ENCODE peak calls at places on chromosomes 12 and 14, in five cellular contexts. S is HepG2, I is GM23338, T is Panc1, X is breast epithelium. K is an unnamed sample.
A peak's percentile ranks its signal among the peaks of the same experiment; 100 is the strongest.

GRCh38 chr14:72663076-72663487 is 230.8 kb downstream of the DPF3 start:
- DNase-seq in S (no peak), I (no peak), T (no peak), X (no peak), K (no peak)

GRCh38 chr14:29503903-29504302 is 423.7 kb downstream of the PRKD1 start:
- DNase-seq in S (no peak), I (no peak), T (no peak), X (no peak), K (no peak)

GRCh38 chr12:63151061-63151897 is at the start of gene AVPR1A:
- DNase-seq in S (no peak), I (peak; percentile 48), T (no peak), X (no peak), K (no peak)

GRCh38 chr12:84637926-84638325 is 274.7 kb downstream of the SLC6A15 start:
- DNase-seq in S (no peak), I (peak; percentile 51), T (no peak), X (no peak), K (no peak)

GRCh38 chr14:32694795-32695449 is 243.8 kb upstream of the NPAS3 start:
- DNase-seq in S (no peak), I (no peak), T (no peak), X (no peak), K (no peak)

GRCh38 chr12:110270125-110270962 is 10.7 kb upstream of the ATP2A2 start:
- DNase-seq in S (peak; percentile 95), I (no peak), T (no peak), X (no peak), K (no peak)

GRCh38 chr14:64501326-64502171 is 2.1 kb downstream of the ZBTB25 start:
- DNase-seq in S (peak; percentile 55), I (no peak), T (no peak), X (no peak), K (no peak)

GRCh38 chr12:12799163-12799920 is 13.8 kb upstream of the DDX47 start:
- DNase-seq in S (no peak), I (no peak), T (no peak), X (no peak), K (no peak)

GRCh38 chr12:1059162-1059561 is 68.1 kb downstream of the ERC1 start:
- DNase-seq in S (no peak), I (no peak), T (no peak), X (no peak), K (no peak)

GRCh38 chr12:117441751-117442150 is 80.3 kb upstream of the NOS1 start:
- DNase-seq in S (no peak), I (peak; percentile 31), T (no peak), X (no peak), K (no peak)

GRCh38 chr12:103924761-103925641 is 5.2 kb upstream of the HSP90B1 start:
- DNase-seq in S (no peak), I (no peak), T (peak; percentile 30), X (no peak), K (no peak)

GRCh38 chr14:51155331-51155730 is 60.4 kb upstream of the TRIM9 start:
- DNase-seq in S (no peak), I (no peak), T (no peak), X (no peak), K (no peak)

GRCh38 chr14:101058571-101058970 is 155.0 kb upstream of the RTL1 start:
- DNase-seq in S (no peak), I (no peak), T (no peak), X (no peak), K (no peak)

GRCh38 chr12:109452489-109452888 is 24.6 kb downstream of the KCTD10 start:
- DNase-seq in S (no peak), I (no peak), T (no peak), X (no peak), K (no peak)

GRCh38 chr12:62692884-62693283 is 226.3 kb downstream of the MON2 start:
- DNase-seq in S (no peak), I (no peak), T (no peak), X (no peak), K (no peak)

GRCh38 chr14:90900712-90901111 is 84.5 kb upstream of the TTC7B start:
- DNase-seq in S (no peak), I (no peak), T (no peak), X (no peak), K (no peak)

GRCh38 chr12:64510687-64511086 is 58.8 kb downstream of the TBK1 start:
- DNase-seq in S (no peak), I (no peak), T (no peak), X (no peak), K (no peak)

GRCh38 chr12:10031771-10032175 is 1.3 kb downstream of the CLEC9A start:
- DNase-seq in S (no peak), I (peak; percentile 67), T (no peak), X (no peak), K (no peak)

GRCh38 chr12:56336361-56337167 is 2.1 kb upstream of the IL23A start:
- DNase-seq in S (no peak), I (peak; percentile 8), T (no peak), X (no peak), K (no peak)

GRCh38 chr12:90940872-90941499 is 14.0 kb downstream of the CCER1 start:
- DNase-seq in S (peak; percentile 28), I (peak; percentile 65), T (peak; percentile 15), X (no peak), K (peak; percentile 52)

GRCh38 chr12:15558915-15559528 is 230.2 kb downstream of the EPS8 start:
- DNase-seq in S (no peak), I (no peak), T (no peak), X (no peak), K (no peak)

GRCh38 chr14:90553921-90554336 is 157.1 kb downstream of the CALM1 start:
- DNase-seq in S (no peak), I (no peak), T (no peak), X (no peak), K (no peak)

GRCh38 chr12:14418526-14418925 is 53.0 kb downstream of the ATF7IP start:
- DNase-seq in S (no peak), I (no peak), T (no peak), X (no peak), K (no peak)

GRCh38 chr14:91152499-91152898 is 38.6 kb downstream of the DGLUCY start:
- DNase-seq in S (no peak), I (no peak), T (no peak), X (no peak), K (no peak)

GRCh38 chr12:116346751-116347150 is 69.3 kb upstream of the MED13L start:
- DNase-seq in S (no peak), I (no peak), T (no peak), X (no peak), K (no peak)

GRCh38 chr14:75518625-75519024 is 3.6 kb upstream of the BATF start:
- DNase-seq in S (peak; percentile 41), I (peak; percentile 91), T (peak; percentile 32), X (no peak), K (no peak)

GRCh38 chr14:75511201-75511600 is 11.1 kb upstream of the BATF start:
- DNase-seq in S (no peak), I (no peak), T (no peak), X (no peak), K (no peak)

GRCh38 chr14:75515631-75515999 is 6.7 kb upstream of the BATF start:
- DNase-seq in S (no peak), I (no peak), T (no peak), X (no peak), K (no peak)

GRCh38 chr14:75513911-75514672 is 8.2 kb upstream of the BATF start:
- DNase-seq in S (no peak), I (peak; percentile 21), T (no peak), X (no peak), K (no peak)

GRCh38 chr14:75514673-75515630 is 7.3 kb upstream of the BATF start:
- DNase-seq in S (no peak), I (peak; percentile 60), T (no peak), X (no peak), K (no peak)
- H3K4me3 ChIP-seq in S (peak overlapping the region; percentile 73), I (no peak overlapping the region), T (peak overlapping the region; percentile 50), X (peak overlapping the region; percentile 62), K (no peak overlapping the region)

GRCh38 chr14:55448146-55448614 is 7.8 kb upstream of the TBPL2 start:
- DNase-seq in S (no peak), I (no peak), T (peak; percentile 92), X (no peak), K (no peak)
- TF ChIP-seq POLR2AphosphoS5 in S (no peak), I (no peak), T (peak; percentile 82), X (no peak), K (no peak)

DNA sequence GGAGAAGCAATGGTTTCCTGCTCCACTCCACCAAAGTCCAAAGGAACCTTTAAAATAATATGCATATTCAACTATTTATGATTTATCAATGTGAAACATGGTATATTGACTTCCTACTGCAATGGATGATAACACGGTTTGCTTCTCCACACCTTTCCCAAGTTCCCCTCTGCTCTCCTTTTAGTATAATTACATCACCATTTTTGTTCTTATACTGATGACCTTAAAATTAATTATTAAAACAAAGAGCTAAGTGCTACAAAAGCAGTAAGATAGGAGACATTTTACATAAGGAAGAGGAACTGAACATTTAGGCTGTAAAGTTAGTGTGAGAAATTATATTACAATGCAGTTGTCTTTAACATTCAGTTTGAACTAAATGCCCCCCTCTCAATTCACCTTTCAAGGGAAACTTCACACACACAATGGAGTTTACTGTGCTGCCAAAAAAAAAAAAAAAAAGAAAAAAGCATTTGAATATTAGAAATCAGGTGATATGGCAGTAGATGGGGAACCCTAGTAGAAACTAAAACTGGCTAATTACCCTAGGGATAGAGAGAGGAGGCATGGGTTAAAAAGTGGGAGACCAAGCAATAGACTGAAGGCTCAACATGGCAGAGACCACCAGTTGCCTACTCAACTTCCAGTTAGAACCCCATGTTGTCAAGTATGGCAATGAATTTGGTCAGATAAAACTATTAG is 37.1 kb upstream of the STK38L start:
- DNase-seq in S (no peak), I (no peak), T (no peak), X (no peak), K (no peak)
- H3K4me3 ChIP-seq in S (no peak overlapping the region), I (no peak overlapping the region), T (no peak overlapping the region), X (no peak overlapping the region), K (no peak overlapping the region)

DNA sequence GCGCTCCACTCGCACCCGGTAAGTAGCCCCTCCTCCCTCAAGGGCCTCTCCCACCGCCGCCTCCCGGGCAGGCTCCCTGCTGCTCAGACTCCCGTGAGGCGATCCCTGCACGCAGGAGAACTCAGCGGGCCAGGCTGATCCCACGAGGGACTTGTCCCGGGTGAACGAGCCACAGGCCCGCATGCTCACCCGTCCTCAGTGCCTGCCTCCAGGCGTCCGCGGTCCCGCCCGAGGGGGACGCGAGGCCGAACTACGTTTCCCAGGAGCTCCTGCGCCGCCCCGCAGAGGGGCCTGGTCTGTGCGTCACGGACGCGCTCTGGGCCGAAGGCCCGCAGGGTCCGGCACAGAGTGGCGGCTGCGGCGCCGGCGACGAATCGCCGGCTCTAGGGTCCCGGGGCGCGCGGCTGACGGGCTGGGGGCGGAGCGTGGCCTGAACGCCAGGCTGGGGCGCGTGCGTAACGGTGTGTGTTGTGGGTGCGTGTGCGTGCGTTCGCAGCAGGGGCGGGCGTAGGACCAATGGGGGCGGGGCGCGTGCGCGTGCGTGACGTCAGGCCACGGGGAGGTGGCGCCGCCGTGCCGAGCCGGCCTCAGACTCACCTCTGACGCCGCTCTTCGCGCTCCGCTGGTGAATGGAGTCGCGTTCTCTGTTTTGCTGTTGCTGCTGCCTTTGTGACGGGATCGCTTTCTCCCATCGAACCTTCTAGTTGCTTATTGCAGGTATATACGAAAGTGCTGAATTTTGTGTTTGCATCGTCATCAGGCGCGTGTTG is at the start of the genes ZNF10 and ZNF891:
- DNase-seq in S (peak; percentile 90), I (peak; percentile 96), T (peak; percentile 72), X (peak; percentile 96), K (peak; percentile 47)
- TF ChIP-seq POLR2AphosphoS5 in S (peak; percentile 92), I (peak; percentile 97), T (peak; percentile 93), X (peak; percentile 87), K (peak; percentile 74)

GRCh38 chr14:36408388-36408787 is 88.0 kb upstream of the MBIP start:
- DNase-seq in S (no peak), I (peak; percentile 34), T (no peak), X (no peak), K (no peak)
- H3K4me3 ChIP-seq in S (no peak overlapping the region), I (no peak overlapping the region), T (no peak overlapping the region), X (no peak overlapping the region), K (no peak overlapping the region)

K was measured in SK-N-MC.